ENCODE peak calls at places on chromosomes 13 and 19, in eight cellular contexts. H is LoVo; E is stimulated activated naive CD4-positive, alpha-beta T cell; O is anterior cingulate cortex; K is NAMALWA; U is stimulated activated CD8-positive, alpha-beta memory T cell treated with anti-CD3 and anti-CD28 coated beads, Interleukin-7, amount 100 ng/mL, for 4 hours; M is fibroblast of villous mesenchyme; N is activated CD4-positive, alpha-beta T cell treated with anti-CD3 and anti-CD28 coated beads for 24 hours. F is an unnamed sample.

GRCh38 chr13:22357132-22357531 is 686.3 kb downstream of the FGF9 start:
- DNase-seq in H (peak), E (no peak), O (no peak), K (no peak), U (no peak), M (peak), N (no peak), F (no peak)

GRCh38 chr19:1123381-1123780 is 19.6 kb downstream of the GPX4 start:
- DNase-seq in H (no peak), E (no peak), O (no peak), K (no peak), U (no peak), M (no peak), N (no peak), F (no peak)

GRCh38 chr13:47299316-47299715 is 402.5 kb upstream of the HTR2A start:
- DNase-seq in H (no peak), E (no peak), O (no peak), K (no peak), U (no peak), M (peak), N (no peak), F (no peak)

GRCh38 chr13:70747305-70747704 is 639.1 kb upstream of the KLHL1 start:
- DNase-seq in H (no peak), E (no peak), O (no peak), K (no peak), U (no peak), M (peak), N (no peak), F (no peak)

GRCh38 chr19:16912780-16913179 is 24.0 kb downstream of the F2RL3 start:
- DNase-seq in H (no peak), E (no peak), O (no peak), K (no peak), U (no peak), M (no peak), N (no peak), F (no peak)

GRCh38 chr19:54173951-54174817 is 1.2 kb upstream of the TMC4 start:
- DNase-seq in H (no peak), E (no peak), O (no peak), K (no peak), U (no peak), M (no peak), N (no peak), F (no peak)

GRCh38 chr19:13887529-13887928 is 10.6 kb downstream of the NANOS3 start:
- DNase-seq in H (no peak), E (no peak), O (no peak), K (no peak), U (no peak), M (peak), N (no peak), F (no peak)

GRCh38 chr19:34589730-34590129 is 87.2 kb downstream of the SCGB2B2 start:
- DNase-seq in H (no peak), E (no peak), O (no peak), K (no peak), U (no peak), M (no peak), N (no peak), F (no peak)

GRCh38 chr19:43934055-43934984 is 762 bp downstream of the ZNF45 start:
- DNase-seq in H (no peak), E (no peak), O (no peak), K (no peak), U (no peak), M (peak), N (no peak), F (no peak)

F was measured in activated CD8-positive, alpha-beta memory T cell treated with anti-CD3 and anti-CD28 coated beads for 4 hours.